ENCODE peak calls at places on chromosomes 7 and 10, in ten cellular contexts. M is EL; W is IMR-90; Z is right lobe of liver; U is adrenal gland; E is aorta; K is RCC 7860; D is endothelial cell; Y is stimulated activated CD4-positive, alpha-beta T cell treated with anti-CD3 and anti-CD28 coated beads, Interleukin-4, amount 100 ng/mL, for 4 hours; C is activated CD8-positive, alpha-beta T cell treated with anti-CD3 and anti-CD28 coated beads, Interleukin-2, amount 10 ng/mL, durations not matched to agents 7 days and 5 days. A is an unnamed sample.

GRCh38 chr7:5773661-5774086 is 7.8 kb downstream of the RNF216 start:
- DNase-seq in Z (no peak), D (no peak), U (peak; percentile 54), C (peak; percentile 37), M (peak; percentile 97), W (peak; percentile 89), E (no peak), Y (peak; percentile 46), K (peak; percentile 99), A (no peak)

GRCh38 chr10:79349072-79349491 is 1.8 kb downstream of the PPIF start:
- DNase-seq in Y (no peak), C (no peak), M (no peak), K (no peak), D (no peak), Z (no peak), W (no peak), U (no peak), E (no peak), A (no peak)

GRCh38 chr7:43669286-43670081 is 59.8 kb downstream of the COA1 start:
- DNase-seq in Z (no peak), W (no peak), K (peak; percentile 52), M (no peak), Y (peak; percentile 83), U (no peak), D (no peak), E (no peak), C (peak; percentile 57), A (no peak)

GRCh38 chr7:72069263-72069662 is 342.9 kb downstream of the CALN1 start:
- DNase-seq in E (no peak), K (no peak), U (no peak), Y (no peak), Z (no peak), C (no peak), W (no peak), D (no peak), M (no peak), A (no peak)

GRCh38 chr7:32119790-32120196 is 49.6 kb upstream of the PDE1C start:
- DNase-seq in M (no peak), E (no peak), C (no peak), D (no peak), Y (no peak), U (no peak), K (no peak), W (no peak), Z (no peak), A (no peak)

GRCh38 chr7:94266278-94266677 is 128.4 kb upstream of the COL1A2 start:
- DNase-seq in Z (no peak), E (no peak), Y (no peak), U (no peak), C (no peak), W (no peak), K (no peak), M (no peak), D (no peak), A (no peak)

GRCh38 chr10:17229016-17229716 is 1.1 kb downstream of the VIM start:
- DNase-seq in Z (peak; percentile 86), D (peak; percentile 90), K (peak; percentile 88), Y (peak; percentile 83), U (peak; percentile 85), W (peak; percentile 89), C (peak; percentile 87), M (peak; percentile 93), E (peak; percentile 97), A (peak; percentile 97)

GRCh38 chr7:23808421-23808820 is 98.4 kb downstream of the STK31 start:
- DNase-seq in D (no peak), E (no peak), K (no peak), Z (no peak), M (no peak), U (no peak), W (no peak), C (no peak), Y (no peak), A (no peak)

GRCh38 chr10:8305871-8306652 is 251.6 kb downstream of the GATA3 start:
- DNase-seq in C (no peak), Y (no peak), K (peak; percentile 18), Z (no peak), D (no peak), M (no peak), W (no peak), U (no peak), E (no peak), A (no peak)

GRCh38 chr10:124058346-124059003 is 34.9 kb downstream of the CHST15 start:
- DNase-seq in W (no peak), U (no peak), M (peak; percentile 21), E (peak; percentile 32), Z (no peak), C (no peak), K (no peak), Y (no peak), D (no peak), A (no peak)

GRCh38 chr7:123604739-123605138 is 3.1 kb downstream of the ASB15 start:
- DNase-seq in C (no peak), D (no peak), Y (no peak), E (no peak), K (no peak), Z (no peak), M (no peak), W (no peak), U (no peak), A (no peak)

GRCh38 chr10:121994429-121994881 is 5.5 kb downstream of the TACC2 start:
- DNase-seq in Z (no peak), W (no peak), U (no peak), D (no peak), Y (no peak), M (no peak), C (no peak), E (no peak), K (no peak), A (peak; percentile 62)

GRCh38 chr10:93652857-93653256 is 40.5 kb downstream of the PDE6C start:
- DNase-seq in U (no peak), W (peak; percentile 11), K (no peak), Y (no peak), M (peak; percentile 37), C (no peak), Z (no peak), D (no peak), E (no peak), A (no peak)

GRCh38 chr7:816751-817671 is 15.3 kb upstream of the SUN1 start:
- DNase-seq in M (peak; percentile 36), Y (peak; percentile 20), Z (no peak), K (no peak), E (peak; percentile 78), U (no peak), D (no peak), W (no peak), C (peak; percentile 47), A (no peak)

GRCh38 chr7:40299097-40299496 is 164.3 kb downstream of the SUGCT start:
- DNase-seq in K (peak; percentile 92), D (no peak), U (no peak), Z (no peak), Y (no peak), C (no peak), W (peak; percentile 74), E (no peak), M (peak; percentile 81), A (no peak)

GRCh38 chr7:18405731-18406130 is 89.8 kb upstream of the HDAC9 start:
- DNase-seq in Y (no peak), Z (no peak), M (no peak), E (no peak), D (no peak), K (no peak), C (no peak), U (no peak), W (no peak), A (no peak)

GRCh38 chr7:36306722-36307121 is 82.9 kb upstream of the ANLN start:
- DNase-seq in Z (no peak), Y (no peak), E (no peak), W (no peak), M (no peak), K (no peak), D (no peak), U (no peak), C (no peak), A (peak; percentile 40)

GRCh38 chr7:90262438-90262837 is 17.5 kb downstream of the CFAP69 start:
- DNase-seq in Y (no peak), C (no peak), D (no peak), E (no peak), K (peak; percentile 68), Z (no peak), M (peak; percentile 21), U (no peak), W (peak; percentile 35), A (no peak)

GRCh38 chr7:47654672-47655340 is 72.9 kb upstream of the TNS3 start:
- DNase-seq in C (no peak), U (no peak), M (no peak), E (no peak), Y (no peak), Z (no peak), D (peak; percentile 13), W (peak; percentile 73), K (no peak), A (no peak)

GRCh38 chr10:30389543-30389942 is 40.5 kb upstream of the MTPAP start:
- DNase-seq in E (no peak), K (no peak), M (no peak), W (no peak), C (no peak), Z (no peak), D (no peak), Y (no peak), U (no peak), A (no peak)

GRCh38 chr10:43221419-43222293 is 45.2 kb downstream of the RASGEF1A start:
- DNase-seq in U (no peak), E (peak; percentile 61), M (no peak), C (no peak), Y (no peak), Z (peak; percentile 31), K (no peak), W (no peak), D (peak; percentile 57), A (peak; percentile 55)

GRCh38 chr10:124217031-124217430 is 123.6 kb upstream of the CHST15 start:
- DNase-seq in E (no peak), U (no peak), Y (no peak), Z (no peak), D (no peak), M (no peak), C (no peak), W (no peak), K (no peak), A (no peak)

A was measured in sciatic nerve.